ENCODE peak calls at places on chromosomes 7 and 10, in four cellular contexts. One of them, this sample, is unnamed.

GRCh38 chr7:108660465-108660864 is 90.8 kb downstream of the DNAJB9 start:
- DNase-seq in H1: no peak
- DNase-seq in HepG2: no peak
- DNase-seq in GM12878: no peak
- DNase-seq in this sample: peak

GRCh38 chr7:4745971-4746919 is 29.2 kb upstream of the AP5Z1 start:
- DNase-seq in H1: no peak
- DNase-seq in HepG2: peak
- DNase-seq in GM12878: peak
- DNase-seq in this sample: no peak

GRCh38 chr10:17088118-17088806 is 41.3 kb downstream of the CUBN start:
- DNase-seq in GM12878: no peak
- DNase-seq in H1: no peak
- DNase-seq in HepG2: peak
- DNase-seq in this sample: no peak

GRCh38 chr7:124718032-124718766 is 47.4 kb downstream of the GPR37 start:
- DNase-seq in HepG2: peak
- DNase-seq in GM12878: no peak
- DNase-seq in H1: no peak
- DNase-seq in this sample: no peak

GRCh38 chr7:157411580-157411979 is 74.8 kb downstream of the DNAJB6 start:
- DNase-seq in GM12878: no peak
- DNase-seq in HepG2: no peak
- DNase-seq in H1: no peak
- DNase-seq in this sample: peak

GRCh38 chr7:154503962-154504550 is 451.9 kb downstream of the DPP6 start:
- DNase-seq in HepG2: peak
- DNase-seq in H1: no peak
- DNase-seq in GM12878: no peak
- DNase-seq in this sample: peak

GRCh38 chr10:17001961-17002749 is 127.5 kb downstream of the CUBN start:
- DNase-seq in GM12878: no peak
- DNase-seq in H1: no peak
- DNase-seq in HepG2: no peak
- DNase-seq in this sample: no peak

GRCh38 chr7:155455132-155455693 is 2.7 kb upstream of the EN2 start:
- DNase-seq in GM12878: no peak
- DNase-seq in HepG2: no peak
- DNase-seq in H1: no peak
- DNase-seq in this sample: no peak

GRCh38 chr10:69807122-69807521 is 5.4 kb downstream of the COL13A1 start:
- DNase-seq in HepG2: no peak
- DNase-seq in GM12878: no peak
- DNase-seq in H1: no peak
- DNase-seq in this sample: no peak

GRCh38 chr10:21125471-21126228 is 228.5 kb upstream of the NEBL start:
- DNase-seq in HepG2: no peak
- DNase-seq in GM12878: no peak
- DNase-seq in H1: no peak
- DNase-seq in this sample: no peak

GRCh38 chr7:27764109-27764508 is 24.1 kb downstream of the TAX1BP1 start:
- DNase-seq in HepG2: no peak
- DNase-seq in GM12878: no peak
- DNase-seq in H1: no peak
- DNase-seq in this sample: no peak

GRCh38 chr7:37208528-37208927 is 240.1 kb downstream of the ELMO1 start:
- DNase-seq in GM12878: peak
- DNase-seq in H1: no peak
- DNase-seq in HepG2: peak
- DNase-seq in this sample: peak

GRCh38 chr10:3774814-3775670 is 10.0 kb downstream of the KLF6 start:
- DNase-seq in GM12878: no peak
- DNase-seq in HepG2: no peak
- DNase-seq in H1: no peak
- DNase-seq in this sample: peak

DNA sequence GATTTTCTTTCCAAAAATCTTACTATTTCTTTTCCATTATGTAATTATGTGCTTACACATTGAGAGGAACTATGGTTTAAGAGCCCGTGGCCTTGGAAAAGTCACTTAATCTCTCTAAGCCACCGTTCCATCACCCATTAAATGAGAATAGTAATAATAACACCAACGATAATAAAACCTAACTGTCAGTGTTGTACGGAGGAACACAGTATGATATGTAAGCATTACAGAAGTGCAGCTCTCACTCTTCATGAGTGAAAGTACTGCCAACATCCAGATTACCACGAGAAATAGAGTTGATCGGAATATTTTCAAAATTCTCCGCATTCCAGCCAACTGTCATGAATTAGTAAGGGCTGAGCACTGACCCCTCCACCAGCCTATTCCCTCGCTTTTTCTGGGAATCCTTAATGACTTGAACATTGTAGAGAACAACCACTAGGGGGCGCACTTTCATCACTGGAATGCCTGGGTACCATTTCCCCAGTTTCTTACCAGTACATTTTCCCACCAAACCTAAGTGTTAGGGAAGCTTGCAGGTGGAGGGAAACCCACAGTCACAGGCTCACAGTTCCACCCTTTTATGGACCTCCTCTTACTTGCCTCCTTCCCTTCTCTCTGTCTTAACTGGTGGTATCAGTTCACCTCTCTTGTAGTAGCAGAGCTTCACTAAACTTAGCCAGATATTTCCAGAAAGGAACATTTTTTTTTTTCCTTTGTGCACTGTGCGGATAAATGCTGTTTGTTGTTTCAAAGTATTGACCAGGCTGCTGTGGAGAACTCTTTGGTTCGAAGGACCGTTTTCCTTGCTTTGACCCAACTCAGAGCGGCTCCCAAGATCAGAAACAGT is 27.8 kb downstream of the NKX2-3 start:
- DNase-seq in GM12878: no peak
- DNase-seq in HepG2: peak
- DNase-seq in H1: peak
- DNase-seq in this sample: peak
- TF ChIP-seq CBX5 in GM12878: no peak
- TF ChIP-seq CBX5 in HepG2: no peak
- TF ChIP-seq CBX5 in H1: no peak
- TF ChIP-seq CBX5 in this sample: no peak

DNA sequence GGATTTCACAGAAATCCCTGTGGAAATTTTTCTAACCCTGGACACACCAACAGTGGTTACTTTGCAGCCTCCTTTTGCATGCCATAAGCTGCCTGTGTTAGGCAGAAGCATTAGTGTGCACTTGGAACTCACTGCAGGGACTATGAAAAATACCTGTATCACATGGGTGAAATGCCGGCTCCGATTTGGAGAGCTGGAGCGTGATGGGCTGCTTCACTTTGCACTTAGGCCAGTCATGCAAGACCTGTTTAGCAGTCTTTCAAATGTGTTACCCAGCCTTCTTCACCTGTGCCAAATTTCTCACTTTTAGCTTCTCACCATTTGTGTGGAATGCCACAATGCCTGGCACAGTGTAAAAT is 11.3 kb downstream of the NCOA4 start:
- DNase-seq in HepG2: no peak
- DNase-seq in GM12878: no peak
- DNase-seq in H1: no peak
- DNase-seq in this sample: no peak
- H3K4me2 ChIP-seq in HepG2: peak
- H3K4me2 ChIP-seq in GM12878: no peak
- H3K4me2 ChIP-seq in H1: no peak
- H3K4me2 ChIP-seq in this sample: peak

DNA sequence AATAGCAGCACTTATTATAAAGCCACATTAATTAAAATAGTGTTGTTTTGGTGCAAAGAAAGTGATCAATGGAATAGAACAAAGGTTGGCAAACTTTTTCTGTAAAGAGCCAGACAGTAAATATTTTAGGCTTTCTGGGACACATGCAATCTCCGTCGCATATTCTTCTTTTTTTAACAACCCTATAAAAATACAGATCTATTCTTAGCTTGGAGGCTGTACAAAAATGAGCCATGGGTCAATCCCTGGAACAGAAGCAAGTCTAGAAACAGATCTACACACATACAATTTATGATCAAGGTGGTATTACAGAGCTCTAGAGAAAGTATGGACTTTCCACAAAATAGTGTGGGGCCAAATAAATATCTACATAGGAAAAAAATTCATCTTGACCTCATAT is 71.8 kb downstream of the ARHGAP21 start:
- DNase-seq in HepG2: no peak
- DNase-seq in H1: no peak
- DNase-seq in GM12878: no peak
- DNase-seq in this sample: no peak
- TF ChIP-seq CBX5 in HepG2: no peak
- TF ChIP-seq CBX5 in H1: no peak
- TF ChIP-seq CBX5 in GM12878: no peak
- TF ChIP-seq CBX5 in this sample: no peak

DNA sequence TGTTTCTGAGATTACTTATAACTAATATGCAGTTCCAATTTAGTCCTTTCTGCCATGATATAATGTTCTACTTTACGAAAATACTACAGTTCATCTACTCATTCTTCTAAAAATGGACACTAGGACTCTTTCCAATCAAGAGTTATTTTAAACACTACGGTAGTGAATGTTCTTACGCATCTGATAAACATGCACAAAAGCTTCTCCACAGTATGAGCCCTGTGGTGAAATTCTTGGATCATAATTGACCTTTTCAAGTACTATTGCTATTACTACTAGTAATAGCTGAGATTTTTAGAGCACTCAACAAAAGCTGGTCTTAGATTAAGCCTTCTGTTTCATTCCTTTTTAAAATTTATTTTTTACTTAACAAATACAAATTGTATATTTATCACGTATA is 106.4 kb downstream of the CH25H start:
- DNase-seq in H1: no peak
- DNase-seq in GM12878: no peak
- DNase-seq in HepG2: no peak
- DNase-seq in this sample: no peak
- H3K4me2 ChIP-seq in H1: no peak
- H3K4me2 ChIP-seq in GM12878: no peak
- H3K4me2 ChIP-seq in HepG2: no peak
- H3K4me2 ChIP-seq in this sample: no peak

DNA sequence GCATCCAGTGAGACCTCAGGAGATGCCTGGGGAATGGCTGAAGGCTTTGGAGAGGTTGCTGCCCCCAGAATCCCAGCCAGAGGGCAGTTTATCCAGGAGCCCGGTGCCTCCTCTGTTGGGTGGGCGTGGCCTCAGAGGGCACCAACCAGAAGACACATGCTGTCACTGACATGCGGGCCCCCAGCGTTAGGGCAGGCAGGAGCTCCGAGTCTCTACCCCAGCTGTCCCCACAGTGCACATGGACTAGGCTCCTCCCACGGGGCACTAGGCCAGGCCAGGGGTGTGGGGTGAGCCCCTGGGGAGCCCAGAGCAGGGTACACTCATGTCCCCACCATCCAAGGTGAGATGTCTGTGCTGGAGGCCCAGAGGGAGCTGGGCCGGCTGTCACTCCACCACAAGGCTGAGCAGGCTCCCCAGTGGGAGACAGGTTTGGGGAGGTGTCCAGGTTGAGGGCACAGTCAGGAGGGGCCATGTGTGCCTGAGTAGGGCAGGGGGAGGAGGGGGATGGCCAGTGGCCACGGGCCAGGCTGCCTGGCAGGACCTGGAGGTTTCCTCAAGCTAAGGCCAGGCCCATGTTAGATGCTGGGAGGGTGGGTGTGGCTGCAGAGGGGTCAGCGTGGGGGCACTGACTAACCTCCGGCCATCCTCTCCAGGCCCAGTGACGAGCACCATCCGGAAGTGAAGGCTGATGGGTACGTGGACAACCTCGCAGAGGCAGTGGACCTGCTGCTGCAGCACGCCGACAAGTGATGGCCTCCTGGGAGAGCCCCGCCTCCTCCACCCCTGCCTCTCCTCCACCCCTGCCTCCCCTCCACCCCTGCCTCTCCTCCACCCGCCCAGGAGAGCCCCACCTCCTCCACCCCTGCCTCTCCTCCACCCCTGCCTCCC is 131.3 kb downstream of the FAM53B start:
- DNase-seq in HepG2: peak
- DNase-seq in GM12878: no peak
- DNase-seq in H1: peak
- DNase-seq in this sample: peak
- TF ChIP-seq CBX5 in HepG2: no peak
- TF ChIP-seq CBX5 in GM12878: no peak
- TF ChIP-seq CBX5 in H1: no peak
- TF ChIP-seq CBX5 in this sample: no peak